ENCODE peak calls at places on chromosomes 6 and 20, in seven cellular contexts. N is stomach, P is ascending aorta, R is esophagus squamous epithelium, V is sigmoid colon, I is IMR-90, M is transverse colon. Y is an unnamed sample.
A peak's percentile ranks its signal among the peaks of the same experiment; 100 is the strongest.

GRCh38 chr20:34262488-34263288 is 21.5 kb downstream of the ASIP start:
- DNase-seq in V (peak; percentile 77), I (peak; percentile 59), N (peak; percentile 29), M (peak; percentile 10), R (no peak), P (no peak), Y (no peak)

GRCh38 chr6:31621320-31621939 is 915 bp downstream of the PRRC2A start:
- DNase-seq in N (no peak), M (no peak), R (no peak), V (no peak), P (no peak), I (no peak), Y (no peak)

GRCh38 chr20:46992640-46993035 is 98.0 kb downstream of the EYA2 start:
- DNase-seq in I (no peak), V (no peak), N (no peak), R (no peak), P (no peak), M (no peak), Y (no peak)

GRCh38 chr6:101537917-101538316 is 144.4 kb downstream of the GRIK2 start:
- DNase-seq in V (no peak), M (no peak), R (no peak), N (no peak), I (peak; percentile 40), P (no peak), Y (no peak)

GRCh38 chr6:38906582-38906981 is 142.0 kb upstream of the GLP1R start:
- DNase-seq in I (no peak), R (no peak), P (no peak), M (no peak), V (no peak), N (no peak), Y (no peak)

GRCh38 chr6:107819976-107820551 is 4.0 kb downstream of the SCML4 start:
- DNase-seq in R (no peak), N (no peak), I (peak; percentile 1), P (no peak), V (no peak), M (peak; percentile 24), Y (peak; percentile 61)

GRCh38 chr6:89941031-89941775 is 46.9 kb downstream of the GJA10 start:
- DNase-seq in V (no peak), P (no peak), M (peak; percentile 38), R (no peak), N (peak; percentile 70), I (no peak), Y (no peak)

GRCh38 chr6:167098825-167099225 is 24.1 kb upstream of the CCR6 start:
- DNase-seq in I (no peak), M (no peak), P (no peak), N (no peak), V (no peak), R (no peak), Y (no peak)

GRCh38 chr6:138588805-138589434 is 89.6 kb upstream of the NHSL1 start:
- DNase-seq in M (peak; percentile 52), I (peak; percentile 83), N (peak; percentile 59), V (peak; percentile 70), P (no peak), R (no peak), Y (peak; percentile 80)

GRCh38 chr6:106300944-106301343 is 24.6 kb downstream of the ATG5 start:
- DNase-seq in R (no peak), M (no peak), N (no peak), I (peak; percentile 65), V (no peak), P (no peak), Y (peak; percentile 22)

GRCh38 chr20:17493173-17493572 is 38.0 kb downstream of the BFSP1 start:
- DNase-seq in V (peak; percentile 19), R (no peak), M (no peak), P (no peak), I (no peak), N (no peak), Y (no peak)

GRCh38 chr6:37486440-37486839 is 13.3 kb downstream of the CCDC167 start:
- DNase-seq in I (no peak), P (no peak), N (no peak), M (no peak), V (no peak), R (no peak), Y (no peak)

GRCh38 chr6:37484786-37485170 is 14.9 kb downstream of the CCDC167 start:
- DNase-seq in P (no peak), R (no peak), V (no peak), M (no peak), I (no peak), N (no peak), Y (no peak)

GRCh38 chr6:37483917-37484785 is 15.5 kb downstream of the CCDC167 start:
- DNase-seq in R (no peak), V (no peak), N (peak; percentile 69), I (peak; percentile 29), M (peak; percentile 55), P (no peak), Y (peak; percentile 68)

GRCh38 chr6:37483502-37483901 is 16.2 kb downstream of the CCDC167 start:
- DNase-seq in M (no peak), I (no peak), N (no peak), R (no peak), V (no peak), P (no peak), Y (no peak)

GRCh38 chr6:37485259-37485658 is 14.4 kb downstream of the CCDC167 start:
- DNase-seq in I (no peak), N (no peak), V (no peak), M (no peak), P (no peak), R (no peak), Y (no peak)
- TF ChIP-seq CTCF in I (no peak), N (no peak), V (no peak), M (no peak), P (no peak), R (no peak), Y (no peak)

DNA sequence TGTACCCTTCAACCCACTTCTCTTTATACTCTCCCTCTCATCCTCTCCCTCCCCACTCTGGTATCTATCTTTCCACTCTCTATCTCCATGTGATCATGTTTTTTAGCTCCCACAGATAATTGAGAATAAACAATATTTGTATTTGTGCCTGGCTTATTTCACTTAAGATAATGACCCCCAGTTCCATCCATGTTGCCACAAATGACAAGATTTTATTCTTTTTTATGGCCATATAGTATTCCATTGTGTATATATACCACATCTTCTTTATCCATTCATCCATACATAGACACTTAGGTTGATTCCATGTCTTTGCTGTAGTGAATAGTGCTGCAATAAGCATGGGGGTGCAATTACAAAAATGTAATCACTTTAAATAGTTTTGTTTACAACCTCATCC is 62.3 kb downstream of the LY86 start:
- DNase-seq in R (no peak), V (no peak), M (no peak), N (no peak), I (no peak), P (no peak), Y (no peak)
- H3K27ac ChIP-seq in R (no peak overlapping the region), V (no peak overlapping the region), M (no peak overlapping the region), N (no peak overlapping the region), I (no peak overlapping the region), P (no peak overlapping the region), Y (no peak overlapping the region)

GRCh38 chr6:87391334-87391733 is 16.4 kb upstream of the CFAP206 start:
- DNase-seq in V (no peak), N (no peak), I (peak; percentile 29), M (no peak), R (no peak), P (no peak), Y (peak; percentile 36)

GRCh38 chr6:87397656-87398055 is 10.1 kb upstream of the CFAP206 start:
- DNase-seq in V (no peak), N (no peak), R (no peak), I (no peak), M (no peak), P (no peak), Y (no peak)

GRCh38 chr6:87396595-87397392 is 11.0 kb upstream of the CFAP206 start:
- DNase-seq in V (no peak), I (no peak), R (no peak), P (no peak), M (no peak), N (no peak), Y (no peak)

GRCh38 chr6:87393026-87393622 is 14.6 kb upstream of the CFAP206 start:
- DNase-seq in N (no peak), I (peak; percentile 70), M (no peak), R (no peak), V (no peak), P (no peak), Y (peak; percentile 49)
- TF ChIP-seq CTCF in N (peak; percentile 72), I (peak; percentile 71), M (peak; percentile 79), R (peak; percentile 76), V (peak; percentile 70), P (peak; percentile 71), Y (peak; percentile 80)

DNA sequence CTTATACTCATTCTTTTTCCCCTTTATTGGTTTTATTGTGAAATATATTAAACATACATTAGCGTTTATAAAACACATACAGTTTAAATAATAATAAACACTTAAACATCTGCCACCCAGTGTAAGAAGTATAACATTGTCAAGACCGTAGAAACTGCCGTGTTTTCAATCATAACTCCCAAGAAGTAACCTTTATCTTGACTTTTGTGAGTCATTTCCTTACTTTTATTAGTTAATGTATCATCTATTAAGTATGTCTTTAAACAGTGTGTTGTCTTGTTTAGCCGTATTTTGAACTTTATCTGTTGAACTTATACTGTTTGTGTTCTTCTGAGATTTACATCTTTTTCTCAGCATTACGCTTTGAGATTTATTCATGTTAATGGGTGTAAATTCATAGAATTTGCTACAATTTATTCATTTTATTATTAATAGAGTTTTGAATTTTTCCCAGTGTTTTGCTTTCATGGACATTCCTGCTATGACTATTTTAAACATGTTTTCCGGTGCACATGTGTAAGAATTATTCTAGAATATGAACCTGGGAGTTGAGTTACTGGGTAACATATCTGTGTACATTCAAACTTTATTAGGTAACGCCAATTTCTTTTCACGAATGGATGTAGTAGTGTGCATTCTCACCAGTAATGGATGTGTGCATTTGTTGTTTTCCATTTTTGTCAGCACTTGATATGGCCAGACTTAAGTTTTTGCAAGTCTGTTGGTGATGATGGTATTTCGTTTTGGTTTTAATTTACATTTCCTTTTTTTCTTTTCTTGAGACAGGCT is 118.6 kb downstream of the CDKAL1 start:
- DNase-seq in R (no peak), M (no peak), V (no peak), P (no peak), N (no peak), I (peak; percentile 43), Y (peak; percentile 69)
- H3K27ac ChIP-seq in R (no peak overlapping the region), M (no peak overlapping the region), V (no peak overlapping the region), P (no peak overlapping the region), N (no peak overlapping the region), I (no peak overlapping the region), Y (no peak overlapping the region)

Y was measured in RWPE1.